ENCODE peak calls at places on chromosomes 4 and X, in eight cellular contexts. One of them, this sample, is unnamed.
A peak's percentile ranks its signal among the peaks of the same experiment; 100 is the strongest.

GRCh38 chr4:69787879-69788278 is 27.5 kb upstream of the SULT1B1 start:
- DNase-seq in ovary: no peak
- DNase-seq in RWPE1: peak; percentile 26
- DNase-seq in neural crest cell: no peak
- DNase-seq in neural progenitor cell: no peak
- DNase-seq in BJ: no peak
- DNase-seq in AG09309: no peak
- DNase-seq in choroid plexus epithelial cell: no peak
- DNase-seq in this sample: no peak

GRCh38 chr4:94726524-94727123 is 31.1 kb upstream of the BMPR1B start:
- DNase-seq in AG09309: no peak
- DNase-seq in RWPE1: no peak
- DNase-seq in ovary: no peak
- DNase-seq in neural progenitor cell: peak; percentile 70
- DNase-seq in choroid plexus epithelial cell: no peak
- DNase-seq in BJ: no peak
- DNase-seq in neural crest cell: no peak
- DNase-seq in this sample: no peak

GRCh38 chr4:75345436-75345835 is 168.8 kb downstream of the RCHY1 start:
- DNase-seq in neural crest cell: no peak
- DNase-seq in AG09309: no peak
- DNase-seq in neural progenitor cell: no peak
- DNase-seq in BJ: no peak
- DNase-seq in ovary: no peak
- DNase-seq in RWPE1: no peak
- DNase-seq in choroid plexus epithelial cell: peak; percentile 61
- DNase-seq in this sample: peak; percentile 57

GRCh38 chr4:179804440-179804839 is 2362.2 kb upstream of the AGA start:
- DNase-seq in ovary: no peak
- DNase-seq in neural progenitor cell: no peak
- DNase-seq in choroid plexus epithelial cell: peak; percentile 4
- DNase-seq in neural crest cell: no peak
- DNase-seq in RWPE1: no peak
- DNase-seq in AG09309: no peak
- DNase-seq in BJ: no peak
- DNase-seq in this sample: no peak

GRCh38 chr4:81599646-81600231 is 128.0 kb upstream of the RASGEF1B start:
- DNase-seq in neural progenitor cell: no peak
- DNase-seq in RWPE1: no peak
- DNase-seq in neural crest cell: no peak
- DNase-seq in choroid plexus epithelial cell: no peak
- DNase-seq in BJ: no peak
- DNase-seq in ovary: no peak
- DNase-seq in AG09309: no peak
- DNase-seq in this sample: peak; percentile 61

GRCh38 chr4:108762559-108763225 is at the start of gene ETNPPL:
- DNase-seq in ovary: no peak
- DNase-seq in neural crest cell: peak; percentile 51
- DNase-seq in BJ: no peak
- DNase-seq in AG09309: no peak
- DNase-seq in choroid plexus epithelial cell: no peak
- DNase-seq in neural progenitor cell: peak; percentile 85
- DNase-seq in RWPE1: no peak
- DNase-seq in this sample: peak; percentile 6

GRCh38 chr4:15385928-15386327 is 41.9 kb upstream of the C1QTNF7 start:
- DNase-seq in neural crest cell: no peak
- DNase-seq in choroid plexus epithelial cell: no peak
- DNase-seq in AG09309: no peak
- DNase-seq in ovary: no peak
- DNase-seq in neural progenitor cell: no peak
- DNase-seq in BJ: no peak
- DNase-seq in RWPE1: no peak
- DNase-seq in this sample: no peak

GRCh38 chr4:165464813-165465381 is 86.1 kb downstream of the CPE start:
- DNase-seq in BJ: no peak
- DNase-seq in neural progenitor cell: peak; percentile 37
- DNase-seq in RWPE1: peak; percentile 60
- DNase-seq in AG09309: no peak
- DNase-seq in choroid plexus epithelial cell: peak; percentile 74
- DNase-seq in neural crest cell: no peak
- DNase-seq in ovary: peak; percentile 22
- DNase-seq in this sample: peak; percentile 67

GRCh38 chrX:44096666-44097065 is 123.5 kb upstream of the NDP start:
- DNase-seq in BJ: no peak
- DNase-seq in AG09309: no peak
- DNase-seq in choroid plexus epithelial cell: no peak
- DNase-seq in RWPE1: no peak
- DNase-seq in ovary: no peak
- DNase-seq in neural progenitor cell: no peak
- DNase-seq in neural crest cell: no peak
- DNase-seq in this sample: no peak

GRCh38 chrX:41405551-41405950 is 41.6 kb upstream of the NYX start:
- DNase-seq in neural progenitor cell: no peak
- DNase-seq in BJ: no peak
- DNase-seq in neural crest cell: no peak
- DNase-seq in choroid plexus epithelial cell: no peak
- DNase-seq in ovary: no peak
- DNase-seq in RWPE1: no peak
- DNase-seq in AG09309: no peak
- DNase-seq in this sample: no peak

GRCh38 chrX:41408576-41408975 is 38.6 kb upstream of the NYX start:
- DNase-seq in AG09309: no peak
- DNase-seq in ovary: no peak
- DNase-seq in BJ: no peak
- DNase-seq in neural progenitor cell: no peak
- DNase-seq in choroid plexus epithelial cell: no peak
- DNase-seq in neural crest cell: no peak
- DNase-seq in RWPE1: no peak
- DNase-seq in this sample: no peak

GRCh38 chrX:41406211-41406610 is 40.9 kb upstream of the NYX start:
- DNase-seq in BJ: no peak
- DNase-seq in ovary: no peak
- DNase-seq in neural progenitor cell: no peak
- DNase-seq in RWPE1: no peak
- DNase-seq in choroid plexus epithelial cell: no peak
- DNase-seq in neural crest cell: no peak
- DNase-seq in AG09309: no peak
- DNase-seq in this sample: peak; percentile 31

GRCh38 chrX:41407816-41408215 is 39.3 kb upstream of the NYX start:
- DNase-seq in AG09309: no peak
- DNase-seq in RWPE1: no peak
- DNase-seq in neural crest cell: no peak
- DNase-seq in ovary: no peak
- DNase-seq in choroid plexus epithelial cell: no peak
- DNase-seq in neural progenitor cell: no peak
- DNase-seq in BJ: no peak
- DNase-seq in this sample: no peak

DNA sequence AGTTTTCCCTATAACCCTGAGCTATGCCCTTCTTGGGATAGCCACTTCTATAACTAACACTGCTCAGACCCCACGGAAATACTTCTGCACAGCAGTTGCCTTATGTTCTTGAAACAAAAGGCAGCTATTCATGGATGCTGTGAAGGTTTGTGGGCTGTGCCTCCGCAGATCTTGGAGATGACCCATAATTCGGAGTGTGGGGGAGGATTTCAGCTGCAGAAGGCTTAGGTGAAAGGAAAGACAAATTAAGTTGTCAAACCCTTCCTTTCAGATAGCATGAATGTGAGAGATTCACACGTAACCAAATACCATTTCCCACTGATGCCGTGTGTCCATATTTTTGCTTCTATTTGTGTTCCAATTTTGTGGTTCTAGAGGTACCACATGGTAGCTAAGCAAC is 38.1 kb upstream of the NYX start:
- DNase-seq in BJ: no peak
- DNase-seq in neural progenitor cell: no peak
- DNase-seq in ovary: no peak
- DNase-seq in RWPE1: no peak
- DNase-seq in choroid plexus epithelial cell: no peak
- DNase-seq in neural crest cell: no peak
- DNase-seq in AG09309: no peak
- DNase-seq in this sample: no peak
- TF ChIP-seq CTCF in BJ: no peak
- TF ChIP-seq CTCF in neural progenitor cell: no peak
- TF ChIP-seq CTCF in ovary: no peak
- TF ChIP-seq CTCF in RWPE1: no peak
- TF ChIP-seq CTCF in choroid plexus epithelial cell: no peak
- TF ChIP-seq CTCF in neural crest cell: no peak
- TF ChIP-seq CTCF in AG09309: no peak
- TF ChIP-seq CTCF in this sample: no peak

DNA sequence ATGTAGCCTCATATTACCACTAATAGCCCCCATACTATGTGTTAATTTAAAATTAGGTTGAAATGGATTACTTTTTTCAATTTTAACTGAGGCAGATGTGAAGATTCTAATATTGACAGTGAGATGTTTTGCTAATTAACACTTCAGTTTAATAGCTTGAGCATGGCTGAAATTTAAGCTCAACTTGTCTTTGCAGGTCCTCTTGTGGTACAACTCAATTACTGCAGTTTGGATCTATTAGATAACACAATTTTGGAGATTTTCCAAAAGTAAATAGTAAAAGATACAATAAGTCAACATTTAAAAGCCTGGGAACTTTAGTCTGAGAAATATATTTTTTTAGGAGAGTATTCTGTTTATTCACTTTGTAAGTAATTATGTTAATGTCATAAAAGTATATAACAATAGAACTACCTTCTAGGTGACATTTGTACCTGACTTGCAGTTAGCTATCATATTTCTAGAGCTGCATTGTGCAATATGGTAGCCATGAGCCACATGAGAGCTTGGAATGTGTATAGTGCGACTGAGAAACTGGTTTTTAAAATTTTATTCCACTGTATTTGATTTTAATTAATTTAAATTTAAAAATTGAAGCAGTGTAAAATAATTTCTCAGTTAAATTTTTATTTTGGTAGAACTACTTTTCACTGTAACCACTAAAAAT is 73.1 kb upstream of the FMR1 start:
- DNase-seq in neural progenitor cell: peak; percentile 9
- DNase-seq in ovary: no peak
- DNase-seq in choroid plexus epithelial cell: peak; percentile 10
- DNase-seq in BJ: no peak
- DNase-seq in RWPE1: peak; percentile 1
- DNase-seq in neural crest cell: no peak
- DNase-seq in AG09309: no peak
- DNase-seq in this sample: no peak
- TF ChIP-seq CTCF in neural progenitor cell: peak; percentile 66
- TF ChIP-seq CTCF in ovary: no peak
- TF ChIP-seq CTCF in choroid plexus epithelial cell: peak; percentile 21
- TF ChIP-seq CTCF in BJ: no peak
- TF ChIP-seq CTCF in RWPE1: no peak
- TF ChIP-seq CTCF in neural crest cell: peak; percentile 62
- TF ChIP-seq CTCF in AG09309: no peak
- TF ChIP-seq CTCF in this sample: peak; percentile 6

DNA sequence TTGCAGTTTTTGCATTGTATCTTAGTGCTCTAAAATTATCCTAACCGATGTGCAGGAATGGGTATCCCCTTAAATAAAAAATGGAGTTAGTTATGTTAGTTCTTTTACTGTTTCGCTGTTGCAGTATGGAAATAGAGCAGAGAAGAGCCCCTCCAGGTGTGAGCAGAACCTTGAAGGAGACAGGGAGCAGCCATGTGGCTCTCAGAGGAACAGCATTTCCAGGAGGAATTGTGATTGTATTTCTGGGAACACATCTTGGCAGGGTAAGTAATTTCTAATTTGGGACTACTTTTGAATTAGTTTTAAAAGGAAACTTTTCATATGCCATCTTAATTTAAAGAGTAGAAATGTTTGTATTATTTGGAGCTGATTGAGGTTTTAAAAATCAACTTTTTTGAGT is 5.3 kb upstream of the CCDC158 start:
- DNase-seq in AG09309: no peak
- DNase-seq in choroid plexus epithelial cell: no peak
- DNase-seq in RWPE1: no peak
- DNase-seq in BJ: no peak
- DNase-seq in neural crest cell: no peak
- DNase-seq in neural progenitor cell: no peak
- DNase-seq in ovary: no peak
- DNase-seq in this sample: peak; percentile 22
- TF ChIP-seq CTCF in AG09309: peak; percentile 33
- TF ChIP-seq CTCF in choroid plexus epithelial cell: peak; percentile 21
- TF ChIP-seq CTCF in RWPE1: no peak
- TF ChIP-seq CTCF in BJ: no peak
- TF ChIP-seq CTCF in neural crest cell: peak; percentile 29
- TF ChIP-seq CTCF in neural progenitor cell: no peak
- TF ChIP-seq CTCF in ovary: no peak
- TF ChIP-seq CTCF in this sample: no peak

GRCh38 chr4:111406036-111406435 is 739.2 kb upstream of the FAM241A start:
- DNase-seq in neural crest cell: no peak
- DNase-seq in choroid plexus epithelial cell: no peak
- DNase-seq in BJ: no peak
- DNase-seq in RWPE1: no peak
- DNase-seq in neural progenitor cell: no peak
- DNase-seq in AG09309: peak; percentile 5
- DNase-seq in ovary: no peak
- DNase-seq in this sample: no peak
- TF ChIP-seq CTCF in neural crest cell: no peak
- TF ChIP-seq CTCF in choroid plexus epithelial cell: no peak
- TF ChIP-seq CTCF in BJ: no peak
- TF ChIP-seq CTCF in RWPE1: no peak
- TF ChIP-seq CTCF in neural progenitor cell: no peak
- TF ChIP-seq CTCF in AG09309: no peak
- TF ChIP-seq CTCF in ovary: no peak
- TF ChIP-seq CTCF in this sample: no peak

GRCh38 chr4:66252291-66252690 is 582.0 kb upstream of the EPHA5 start:
- DNase-seq in BJ: no peak
- DNase-seq in neural progenitor cell: no peak
- DNase-seq in choroid plexus epithelial cell: peak; percentile 22
- DNase-seq in ovary: no peak
- DNase-seq in AG09309: no peak
- DNase-seq in RWPE1: no peak
- DNase-seq in neural crest cell: no peak
- DNase-seq in this sample: peak; percentile 15
- TF ChIP-seq CTCF in BJ: no peak
- TF ChIP-seq CTCF in neural progenitor cell: peak; percentile 12
- TF ChIP-seq CTCF in choroid plexus epithelial cell: peak; percentile 44
- TF ChIP-seq CTCF in ovary: no peak
- TF ChIP-seq CTCF in AG09309: no peak
- TF ChIP-seq CTCF in RWPE1: peak; percentile 12
- TF ChIP-seq CTCF in neural crest cell: peak; percentile 43
- TF ChIP-seq CTCF in this sample: peak; percentile 41

GRCh38 chr4:82842593-82842992 is 44.0 kb upstream of the SCD5 start:
- DNase-seq in AG09309: no peak
- DNase-seq in neural progenitor cell: peak; percentile 15
- DNase-seq in choroid plexus epithelial cell: peak; percentile 58
- DNase-seq in RWPE1: peak; percentile 5
- DNase-seq in neural crest cell: no peak
- DNase-seq in BJ: no peak
- DNase-seq in ovary: no peak
- DNase-seq in this sample: peak; percentile 39
- TF ChIP-seq CTCF in AG09309: peak; percentile 41
- TF ChIP-seq CTCF in neural progenitor cell: peak; percentile 44
- TF ChIP-seq CTCF in choroid plexus epithelial cell: peak; percentile 67
- TF ChIP-seq CTCF in RWPE1: peak; percentile 25
- TF ChIP-seq CTCF in neural crest cell: peak; percentile 46
- TF ChIP-seq CTCF in BJ: peak; percentile 41
- TF ChIP-seq CTCF in ovary: peak; percentile 24
- TF ChIP-seq CTCF in this sample: peak; percentile 45

DNA sequence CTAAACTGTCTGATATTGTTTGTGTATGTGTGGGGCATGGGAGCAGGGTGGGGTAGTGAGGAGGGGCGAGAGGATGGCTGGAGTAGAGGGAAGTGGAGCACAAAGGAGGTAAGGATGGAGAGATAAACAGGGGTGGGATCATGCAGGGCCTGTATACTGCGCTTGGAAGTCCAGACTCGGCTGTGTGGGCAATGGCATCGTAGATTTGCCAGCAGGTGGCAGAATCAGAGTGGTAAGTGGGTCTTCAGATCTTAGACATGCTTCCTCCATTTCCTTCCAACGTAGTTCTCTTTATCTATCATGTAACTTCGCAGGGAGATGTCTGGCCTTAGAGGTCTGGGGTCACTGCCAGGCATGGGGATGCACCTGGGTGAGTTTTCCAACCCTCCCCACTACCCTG is 155.5 kb downstream of the PDGFRA start:
- DNase-seq in RWPE1: peak; percentile 13
- DNase-seq in neural progenitor cell: peak; percentile 38
- DNase-seq in neural crest cell: no peak
- DNase-seq in choroid plexus epithelial cell: peak; percentile 38
- DNase-seq in AG09309: peak; percentile 14
- DNase-seq in ovary: peak; percentile 46
- DNase-seq in BJ: no peak
- DNase-seq in this sample: peak; percentile 45
- TF ChIP-seq CTCF in RWPE1: no peak
- TF ChIP-seq CTCF in neural progenitor cell: peak; percentile 41
- TF ChIP-seq CTCF in neural crest cell: peak; percentile 45
- TF ChIP-seq CTCF in choroid plexus epithelial cell: peak; percentile 42
- TF ChIP-seq CTCF in AG09309: peak; percentile 75
- TF ChIP-seq CTCF in ovary: peak; percentile 23
- TF ChIP-seq CTCF in BJ: peak; percentile 64
- TF ChIP-seq CTCF in this sample: peak; percentile 60

This sample was measured in cardiac fibroblast.